ENCODE peak calls at places on chromosome 19, in seven cellular contexts. D is astrocyte of the cerebellum, J is thyroid gland, M is fibroblast of mammary gland, V is heart right ventricle, W is cardiac muscle cell, F is stomach. Z is an unnamed sample.

GRCh38 chr19:40511487-40511886 is 44.7 kb downstream of the SPTBN4 start:
- DNase-seq in M (no peak), F (no peak), D (no peak), W (no peak), J (no peak), V (no peak), Z (no peak)

GRCh38 chr19:39829702-39830275 is 4.2 kb downstream of the DYRK1B start:
- DNase-seq in D (no peak), M (no peak), J (no peak), F (no peak), W (no peak), V (no peak), Z (no peak)

GRCh38 chr19:7783991-7784421 is 21.0 kb downstream of the CLEC4M start:
- DNase-seq in J (no peak), M (peak), V (no peak), W (no peak), D (no peak), F (no peak), Z (no peak)

GRCh38 chr19:19721896-19722295 is 11.0 kb downstream of the ZNF14 start:
- DNase-seq in J (no peak), F (no peak), V (no peak), W (no peak), D (no peak), M (no peak), Z (no peak)

GRCh38 chr19:42074513-42075363 is 1.2 kb upstream of the ZNF574 start:
- DNase-seq in D (no peak), M (peak), V (no peak), F (no peak), J (peak), W (no peak), Z (no peak)

GRCh38 chr19:32296694-32297093 is 48.7 kb upstream of the ZNF507 start:
- DNase-seq in W (no peak), M (no peak), J (no peak), D (no peak), F (no peak), V (no peak), Z (no peak)

GRCh38 chr19:934865-935422 is 9.1 kb downstream of the ARID3A start:
- DNase-seq in M (peak), F (peak), D (no peak), W (no peak), V (peak), J (peak), Z (peak)

GRCh38 chr19:45331411-45331810 is 8.7 kb upstream of the CKM start:
- DNase-seq in D (no peak), J (no peak), F (no peak), V (no peak), M (no peak), W (no peak), Z (no peak)

GRCh38 chr19:17784201-17785008 is 10.5 kb upstream of the B3GNT3 start:
- DNase-seq in D (peak), V (peak), M (peak), J (peak), F (peak), W (peak), Z (no peak)

GRCh38 chr19:46721269-46722003 is 4.5 kb upstream of the PRKD2 start:
- DNase-seq in W (no peak), J (no peak), V (no peak), M (no peak), F (no peak), D (no peak), Z (no peak)

GRCh38 chr19:51364200-51365106 is 1.7 kb downstream of the ETFB start:
- DNase-seq in M (peak), J (no peak), F (no peak), W (no peak), V (no peak), D (no peak), Z (no peak)

GRCh38 chr19:19256072-19256969 is 16.8 kb downstream of the TM6SF2 start:
- DNase-seq in W (no peak), D (no peak), M (no peak), V (no peak), J (no peak), F (no peak), Z (no peak)

GRCh38 chr19:38838208-38838985 is 6.8 kb upstream of the ECH1 start:
- DNase-seq in J (no peak), M (no peak), D (no peak), W (no peak), V (no peak), F (peak), Z (no peak)

GRCh38 chr19:12885749-12886706 is 973 bp downstream of the KLF1 start:
- DNase-seq in F (no peak), M (no peak), V (no peak), D (no peak), W (no peak), J (no peak), Z (no peak)

GRCh38 chr19:45638930-45639729 is at the start of gene EML2:
- DNase-seq in F (peak), J (peak), W (peak), V (no peak), D (no peak), M (no peak), Z (no peak)

GRCh38 chr19:2478756-2479555 is 3.0 kb downstream of the GADD45B start:
- DNase-seq in V (peak), W (no peak), J (peak), F (peak), M (peak), D (no peak), Z (no peak)

GRCh38 chr19:48329167-48329891 is 4.0 kb downstream of the EMP3 start:
- DNase-seq in M (peak), D (no peak), W (no peak), J (no peak), F (no peak), V (no peak), Z (no peak)

GRCh38 chr19:32351807-32352630 is 6.6 kb downstream of the ZNF507 start:
- DNase-seq in W (no peak), V (no peak), J (no peak), M (peak), F (no peak), D (peak), Z (no peak)

GRCh38 chr19:41232686-41233085 is 13.7 kb downstream of the AXL start:
- DNase-seq in W (no peak), D (no peak), J (no peak), M (no peak), V (no peak), F (no peak), Z (no peak)

GRCh38 chr19:51441410-51442390 is 16.6 kb downstream of the SIGLEC8 start:
- DNase-seq in F (peak), W (no peak), M (peak), J (no peak), V (no peak), D (no peak), Z (no peak)

GRCh38 chr19:39277598-39277997 is 9.4 kb downstream of the IFNL2 start:
- DNase-seq in F (no peak), W (no peak), J (no peak), D (no peak), M (no peak), V (no peak), Z (no peak)

GRCh38 chr19:49151339-49152217 is 3.6 kb downstream of the HRC start:
- DNase-seq in M (peak), F (peak), W (peak), J (peak), V (peak), D (no peak), Z (peak)

GRCh38 chr19:14181906-14182305 is 24.1 kb downstream of the ADGRL1 start:
- DNase-seq in W (no peak), V (no peak), F (no peak), M (no peak), D (no peak), J (no peak), Z (no peak)

GRCh38 chr19:23771348-23771747 is 12.7 kb upstream of the ZNF681 start:
- DNase-seq in J (no peak), F (no peak), D (no peak), V (no peak), M (no peak), W (no peak), Z (no peak)

GRCh38 chr19:7772752-7773291 is 9.8 kb downstream of the CLEC4M start:
- DNase-seq in F (no peak), W (no peak), V (no peak), J (no peak), D (no peak), M (peak), Z (no peak)

GRCh38 chr19:55116232-55117062 is 990 bp downstream of the PPP1R12C start:
- DNase-seq in V (peak), J (peak), F (peak), D (no peak), W (no peak), M (peak), Z (no peak)

GRCh38 chr19:46860846-46861690 is at the start of gene ARHGAP35:
- DNase-seq in D (no peak), F (no peak), M (no peak), J (no peak), V (no peak), W (no peak), Z (no peak)

GRCh38 chr19:483332-484072 is 12.8 kb upstream of the MADCAM1 start:
- DNase-seq in D (no peak), J (no peak), M (no peak), F (no peak), W (no peak), V (no peak), Z (no peak)

GRCh38 chr19:54141356-54141755 is 3.8 kb downstream of the CNOT3 start:
- DNase-seq in W (no peak), V (no peak), M (peak), J (no peak), F (no peak), D (no peak), Z (no peak)

GRCh38 chr19:51546650-51547396 is 15.4 kb upstream of the SIGLEC6 start:
- DNase-seq in W (no peak), J (no peak), V (no peak), M (no peak), D (no peak), F (no peak), Z (no peak)

GRCh38 chr19:7887408-7888144 is 734 bp upstream of the LRRC8E start:
- DNase-seq in D (no peak), M (no peak), V (no peak), F (no peak), W (no peak), J (no peak), Z (no peak)

GRCh38 chr19:28330831-28331230 is 882.1 kb downstream of the UQCRFS1 start:
- DNase-seq in F (no peak), D (no peak), W (no peak), M (peak), V (no peak), J (no peak), Z (no peak)

GRCh38 chr19:16285769-16286564 is 38.7 kb upstream of the KLF2 start:
- DNase-seq in D (peak), M (no peak), V (peak), F (no peak), W (peak), J (no peak), Z (no peak)

GRCh38 chr19:16281743-16282142 is 42.9 kb upstream of the KLF2 start:
- DNase-seq in D (no peak), M (no peak), W (no peak), F (no peak), V (no peak), J (no peak), Z (no peak)

GRCh38 chr19:16288544-16288943 is 36.1 kb upstream of the KLF2 start:
- DNase-seq in V (peak), W (no peak), J (no peak), M (peak), D (no peak), F (no peak), Z (no peak)

DNA sequence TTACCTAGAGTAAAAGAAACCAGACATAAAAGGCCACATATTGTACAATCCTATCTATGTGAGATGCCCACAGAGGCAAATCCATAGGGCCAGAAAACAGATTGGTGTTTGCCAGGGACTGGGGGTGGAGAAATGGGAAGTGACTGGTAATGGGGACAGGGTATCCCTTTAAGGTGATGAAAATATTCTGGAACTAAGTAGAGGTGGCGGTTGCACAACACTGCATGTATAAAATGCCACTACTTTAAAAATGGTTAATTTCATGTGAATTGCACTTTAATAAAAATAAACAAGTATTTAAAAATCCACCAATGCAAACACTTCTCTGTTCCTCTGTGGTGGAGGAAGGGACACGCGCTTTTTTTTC is 41.5 kb upstream of the KLF2 start:
- DNase-seq in F (no peak), M (no peak), V (no peak), J (no peak), W (no peak), D (no peak), Z (no peak)
- H3K4me3 ChIP-seq in F (peak), M (no peak), V (peak), J (no peak), W (no peak), D (no peak), Z (no peak)

GRCh38 chr19:5580116-5580515 is 12.4 kb upstream of the TINCR start:
- DNase-seq in W (no peak), V (no peak), D (no peak), M (no peak), F (no peak), J (peak), Z (no peak)

GRCh38 chr19:5575553-5575952 is 7.8 kb upstream of the TINCR start:
- DNase-seq in F (no peak), J (no peak), W (no peak), D (no peak), V (no peak), M (no peak), Z (no peak)

GRCh38 chr19:5579697-5580096 is 11.9 kb upstream of the TINCR start:
- DNase-seq in V (no peak), W (no peak), M (no peak), J (no peak), D (no peak), F (no peak), Z (no peak)

GRCh38 chr19:5578094-5578846 is 10.5 kb upstream of the TINCR start:
- DNase-seq in F (peak), J (peak), D (no peak), V (peak), W (peak), M (peak), Z (no peak)

GRCh38 chr19:5579286-5579685 is 11.5 kb upstream of the TINCR start:
- DNase-seq in F (no peak), V (no peak), M (no peak), W (no peak), J (no peak), D (no peak), Z (no peak)
- H3K4me3 ChIP-seq in F (no peak), V (no peak), M (no peak), W (no peak), J (no peak), D (no peak), Z (no peak)

DNA sequence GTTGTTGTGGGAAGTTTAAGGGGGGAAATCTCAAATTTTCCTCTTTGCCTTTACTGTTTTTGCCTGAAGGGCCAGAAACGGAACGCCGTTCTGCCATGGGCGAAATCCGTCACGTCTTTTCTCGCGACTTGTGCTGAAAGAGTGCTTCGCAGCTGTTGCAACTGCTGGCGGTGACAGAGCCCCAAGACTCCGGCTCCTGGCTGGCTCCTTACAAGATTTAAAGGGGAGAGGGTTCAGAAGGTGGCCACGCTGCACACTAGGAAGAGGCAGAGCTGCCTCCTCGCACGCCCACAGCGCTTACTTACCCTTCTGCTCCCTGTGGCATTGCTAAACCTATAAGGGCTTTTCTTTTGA is 320.3 kb downstream of the ZNF536 start:
- DNase-seq in M (no peak), V (no peak), F (no peak), W (no peak), J (peak), D (no peak), Z (no peak)
- H3K4me3 ChIP-seq in M (no peak), V (peak), F (peak), W (no peak), J (peak), D (peak), Z (no peak)

DNA sequence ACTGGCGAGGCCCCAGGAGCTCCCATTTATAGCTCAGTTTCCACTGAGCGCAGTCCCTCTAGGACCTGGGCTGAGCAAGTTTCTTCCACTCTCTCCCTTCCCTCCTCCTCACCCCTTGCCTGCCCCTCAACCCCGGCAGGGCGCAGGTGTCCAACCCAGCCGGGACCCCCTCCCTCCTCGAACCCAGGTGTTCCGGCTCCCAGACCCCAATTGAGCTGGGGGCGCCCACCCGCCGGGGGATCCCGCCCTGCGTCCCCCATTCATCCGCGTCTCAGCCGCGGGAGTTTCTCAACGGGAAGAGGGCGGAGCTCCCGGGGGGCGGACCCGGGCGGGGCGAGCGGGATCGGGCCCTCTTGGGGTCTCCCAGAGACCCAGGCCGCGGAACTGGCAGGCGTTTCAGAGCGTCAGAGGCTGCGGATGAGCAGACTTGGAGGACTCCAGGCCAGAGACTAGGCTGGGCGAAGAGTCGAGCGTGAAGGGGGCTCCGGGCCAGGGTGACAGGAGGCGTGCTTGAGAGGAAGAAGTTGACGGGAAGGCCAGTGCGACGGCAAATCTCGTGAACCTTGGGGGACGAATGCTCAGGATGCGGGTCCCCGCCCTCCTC is at the start of gene KIRREL2:
- DNase-seq in V (no peak), M (no peak), W (peak), F (no peak), D (no peak), J (no peak), Z (no peak)
- H3K4me3 ChIP-seq in V (peak), M (peak), W (peak), F (peak), D (peak), J (no peak), Z (no peak)

GRCh38 chr19:50205681-50206138 is 2.3 kb downstream of the MYH14 start:
- DNase-seq in W (no peak), D (no peak), M (no peak), V (no peak), J (peak), F (peak), Z (peak)
- H3K4me3 ChIP-seq in W (no peak), D (no peak), M (no peak), V (peak), J (peak), F (peak), Z (peak)

DNA sequence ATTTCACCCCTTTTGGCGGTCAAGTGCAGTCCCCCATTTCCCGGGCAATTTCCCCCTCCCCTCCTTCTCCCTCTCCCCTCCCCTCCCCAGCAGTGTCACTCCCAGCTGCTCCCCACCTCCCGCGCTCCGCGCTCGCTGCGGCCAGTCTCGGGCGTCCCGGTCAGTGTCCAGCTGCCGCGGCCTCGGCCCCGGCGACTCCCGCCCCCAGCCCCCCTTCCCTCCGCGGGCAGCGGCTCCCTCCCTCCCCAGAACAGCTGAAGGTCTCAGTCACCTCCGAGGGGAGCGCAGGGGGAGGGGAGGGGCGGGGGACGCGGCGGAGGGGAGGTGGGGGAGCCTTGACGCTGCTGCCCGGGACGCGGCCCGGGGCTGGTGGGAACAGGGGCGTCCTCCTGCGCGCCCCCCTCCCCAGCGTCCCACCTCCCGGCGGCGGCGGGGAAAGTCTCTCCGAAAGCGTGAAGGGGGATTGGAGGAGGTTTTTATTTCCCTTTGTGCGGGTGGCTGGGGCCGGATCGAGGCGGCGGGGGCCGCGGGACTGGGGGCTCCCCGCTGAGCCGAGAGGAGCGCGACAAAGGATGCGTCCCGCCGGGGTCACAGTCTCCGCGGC is at the start of gene SHD:
- DNase-seq in V (no peak), D (no peak), F (no peak), W (peak), M (no peak), J (no peak), Z (no peak)
- H3K4me3 ChIP-seq in V (peak), D (peak), F (peak), W (peak), M (no peak), J (no peak), Z (no peak)

GRCh38 chr19:43820861-43821215 is 6.3 kb upstream of the ZNF283 start:
- DNase-seq in W (no peak), F (no peak), D (no peak), V (no peak), M (no peak), J (no peak), Z (no peak)
- H3K4me3 ChIP-seq in W (no peak), F (peak), D (peak), V (peak), M (peak), J (peak), Z (no peak)

DNA sequence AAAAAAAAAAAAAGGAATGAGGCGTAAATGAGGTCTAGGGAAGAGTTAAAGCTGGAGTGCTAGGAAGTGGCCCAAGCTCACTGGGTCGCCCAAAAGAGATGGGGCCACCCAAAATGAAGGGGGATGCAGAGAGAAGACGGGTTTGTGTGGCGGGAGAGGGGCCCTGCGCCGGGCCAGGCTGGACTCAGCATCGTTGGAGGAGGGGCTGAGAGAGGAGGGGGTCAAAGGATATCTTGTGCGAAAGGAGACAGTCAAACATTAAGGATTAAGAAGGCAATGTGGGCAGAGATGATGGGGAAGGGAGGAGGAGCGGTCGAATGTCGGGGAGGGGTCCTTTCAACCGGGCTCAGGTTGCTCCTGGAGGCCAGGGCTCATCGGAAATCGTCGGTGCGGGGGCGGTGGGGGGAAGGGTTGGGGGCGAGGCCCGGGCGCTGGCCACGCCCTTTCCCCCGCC is 825 bp upstream of the CARM1 start:
- DNase-seq in M (no peak), J (no peak), W (no peak), V (no peak), D (no peak), F (no peak), Z (no peak)
- H3K4me3 ChIP-seq in M (peak), J (no peak), W (peak), V (peak), D (peak), F (peak), Z (peak)

GRCh38 chr19:33621065-33621785 is 528 bp upstream of the CHST8 start:
- DNase-seq in V (no peak), W (no peak), F (no peak), J (no peak), M (no peak), D (no peak), Z (no peak)
- H3K4me3 ChIP-seq in V (peak), W (peak), F (peak), J (no peak), M (no peak), D (no peak), Z (no peak)